ENCODE peak calls at places on chromosomes 7 and 10, in five cellular contexts. M is PC-3; O is spleen; E is lower lobe of right lung; U is effector memory CD4-positive, alpha-beta T cell. Y is an unnamed sample.

GRCh38 chr10:119408969-119409371 is 133.5 kb downstream of the RGS10 start:
- DNase-seq in E (no peak), U (no peak), O (no peak), M (no peak), Y (no peak)

GRCh38 chr10:71059059-71059818 is 153.1 kb upstream of the UNC5B start:
- DNase-seq in O (no peak), M (no peak), U (no peak), E (no peak), Y (no peak)

GRCh38 chr10:104254493-104255243 is at the start of gene GSTO1:
- DNase-seq in O (peak; percentile 93), U (peak; percentile 42), M (peak; percentile 52), E (peak; percentile 92), Y (peak; percentile 53)

GRCh38 chr7:143882020-143882610 is 19.9 kb downstream of the TCAF1 start:
- DNase-seq in E (no peak), O (no peak), M (no peak), U (no peak), Y (no peak)

GRCh38 chr7:25812086-25812855 is 339.7 kb upstream of the NFE2L3 start:
- DNase-seq in U (no peak), E (no peak), M (no peak), O (no peak), Y (no peak)

GRCh38 chr10:97843296-97843671 is 6.4 kb upstream of the GOLGA7B start:
- DNase-seq in M (peak; percentile 11), O (no peak), U (no peak), E (no peak), Y (no peak)

GRCh38 chr10:43986396-43986795 is 337.7 kb upstream of the ZNF32 start:
- DNase-seq in E (no peak), M (no peak), O (no peak), U (no peak), Y (no peak)

GRCh38 chr10:45040921-45041320 is 40.2 kb downstream of the ZNF22 start:
- DNase-seq in M (no peak), E (no peak), U (no peak), O (no peak), Y (no peak)

GRCh38 chr10:66695046-66695445 is 230.8 kb upstream of the LRRTM3 start:
- DNase-seq in M (no peak), O (no peak), E (no peak), U (no peak), Y (no peak)

GRCh38 chr10:34555653-34556052 is 259.4 kb downstream of the PARD3 start:
- DNase-seq in U (no peak), O (no peak), M (no peak), E (no peak), Y (peak; percentile 29)
- H3K27ac ChIP-seq in U (no peak overlapping the region), O (no peak overlapping the region), M (no peak overlapping the region), E (no peak overlapping the region), Y (no peak overlapping the region)

GRCh38 chr10:48708144-48708543 is 23.5 kb downstream of the WDFY4 start:
- DNase-seq in E (no peak), U (no peak), O (no peak), M (no peak), Y (no peak)
- H3K36me3 ChIP-seq in E (no peaks in the 10 kb centered on the region), U (no peaks in the 10 kb centered on the region), O (no peaks in the 10 kb centered on the region), M (no peaks in the 10 kb centered on the region), Y (no peaks in the 10 kb centered on the region)

DNA sequence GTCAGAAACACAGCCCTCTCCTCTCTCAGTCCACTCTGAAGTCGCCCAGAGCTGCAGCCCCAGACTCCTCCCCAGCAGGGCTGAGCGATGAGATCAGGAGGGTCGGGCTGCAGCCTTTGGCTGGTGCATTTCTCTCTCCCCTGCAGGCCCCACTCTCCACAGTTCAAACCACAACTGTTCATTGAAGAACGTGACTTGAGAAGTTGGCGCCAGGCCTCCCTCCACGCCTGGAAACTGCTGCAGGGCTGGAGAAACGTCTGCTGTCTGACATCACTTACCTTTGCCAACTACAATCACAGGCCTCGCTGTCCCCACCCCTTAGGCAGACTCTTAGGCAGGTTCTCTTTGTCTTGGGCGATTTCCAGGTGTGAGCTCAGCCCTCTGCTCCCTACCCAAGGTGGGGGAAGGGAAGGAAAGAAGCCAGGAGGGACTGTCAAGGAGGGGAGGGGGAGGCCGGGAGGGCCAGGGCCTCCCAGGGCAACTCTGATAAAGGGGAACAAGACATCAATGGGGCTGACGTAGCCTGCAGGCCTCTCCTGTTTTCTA is 32.8 kb downstream of the CALML5 start:
- DNase-seq in M (peak; percentile 73), E (peak; percentile 80), O (no peak), U (no peak), Y (no peak)
- H3K4me3 ChIP-seq in M (no peak overlapping the region), E (peak overlapping the region; percentile 2), O (no peak overlapping the region), U (no peak overlapping the region), Y (no peak overlapping the region)

GRCh38 chr7:20330176-20330796 is 414 bp upstream of the ITGB8 start:
- DNase-seq in U (no peak), O (peak; percentile 88), E (peak; percentile 93), M (peak; percentile 79), Y (no peak)

GRCh38 chr7:20329389-20330175 is 1.1 kb upstream of the ITGB8 start:
- DNase-seq in E (peak; percentile 75), U (no peak), O (peak; percentile 74), M (peak; percentile 90), Y (no peak)

GRCh38 chr7:20330797-20331230 is at the start of gene ITGB8:
- DNase-seq in E (peak; percentile 56), M (peak; percentile 44), O (peak; percentile 82), U (no peak), Y (no peak)

GRCh38 chr7:20331231-20331880 is 656 bp downstream of the ITGB8 start:
- DNase-seq in O (peak; percentile 87), U (no peak), M (peak; percentile 42), E (peak; percentile 62), Y (no peak)

DNA sequence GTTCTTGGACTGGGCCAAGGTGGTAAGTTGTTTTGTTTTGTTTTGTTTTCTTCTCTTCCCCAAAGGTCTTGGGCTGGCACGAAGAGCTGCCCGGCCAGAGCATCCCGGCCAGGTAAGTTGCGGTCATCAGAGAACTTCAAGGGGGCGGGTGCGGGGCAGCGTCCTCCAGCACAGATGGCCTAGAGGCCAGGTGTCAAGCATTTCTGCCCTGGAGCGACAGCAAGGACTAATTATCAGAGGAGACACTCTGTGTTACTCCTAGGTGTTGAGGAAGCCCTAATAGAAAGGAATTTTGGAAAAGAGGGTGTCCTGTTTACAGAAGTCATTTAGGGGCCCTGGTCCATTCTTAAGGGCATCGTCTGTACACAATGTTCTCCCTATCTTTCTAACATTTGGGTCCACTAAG is 1.2 kb downstream of the ITGB8 start:
- DNase-seq in E (no peak), M (peak; percentile 19), O (no peak), U (no peak), Y (no peak)
- H3K27ac ChIP-seq in E (peak overlapping the region; percentile 86), M (peak overlapping the region; percentile 85), O (no peak overlapping the region), U (no peak overlapping the region), Y (no peak overlapping the region)

Y was measured in CD8-positive, alpha-beta memory T cell.